ENCODE peak calls at places on chromosomes 13 and 19, in ten cellular contexts. V is lower lobe of right lung; H is stimulated activated CD8-positive, alpha-beta memory T cell treated with anti-CD3 and anti-CD28 coated beads, Interleukin-15, amount 100 ng/mL, for 1 hour; T is NCI-H1105; E is M059J; X is tibial nerve; J is LoVo; Q is NCI-H748 treated with DMSO at 0.1 percent for 48 hours; D is RCC 7860; F is activated CD4-positive, CD25-positive, alpha-beta regulatory T cell. M is an unnamed sample.

GRCh38 chr19:42441047-42441440 is 1.7 kb downstream of the CXCL17 start:
- DNase-seq in V (no peak), H (no peak), T (no peak), E (no peak), X (no peak), J (no peak), Q (no peak), D (no peak), F (no peak), M (peak; percentile 74)

GRCh38 chr19:30659638-30660037 is 287.5 kb downstream of the ZNF536 start:
- DNase-seq in V (no peak), H (no peak), T (no peak), E (no peak), X (no peak), J (no peak), Q (no peak), D (no peak), F (no peak), M (no peak)

GRCh38 chr13:98044301-98044700 is 90.8 kb downstream of the IPO5 start:
- DNase-seq in V (no peak), H (no peak), T (no peak), E (peak; percentile 54), X (no peak), J (no peak), Q (no peak), D (no peak), F (no peak), M (no peak)

GRCh38 chr13:47594833-47595232 is 406.2 kb downstream of the SUCLA2 start:
- DNase-seq in V (no peak), H (no peak), T (no peak), E (peak; percentile 12), X (no peak), J (no peak), Q (no peak), D (no peak), F (no peak), M (no peak)

GRCh38 chr19:18675779-18676178 is 7.7 kb upstream of the CRTC1 start:
- DNase-seq in V (no peak), H (no peak), T (no peak), E (no peak), X (no peak), J (no peak), Q (no peak), D (no peak), F (no peak), M (no peak)

GRCh38 chr19:19637523-19638251 is 5.8 kb downstream of the GMIP start:
- DNase-seq in V (no peak), H (no peak), T (no peak), E (no peak), X (no peak), J (no peak), Q (no peak), D (no peak), F (no peak), M (no peak)

GRCh38 chr13:59178344-59178743 is 985.4 kb downstream of the DIAPH3 start:
- DNase-seq in V (no peak), H (no peak), T (no peak), E (peak; percentile 20), X (no peak), J (no peak), Q (no peak), D (no peak), F (no peak), M (no peak)

GRCh38 chr13:23443110-23443509 is 9.6 kb upstream of the SACS start:
- DNase-seq in V (no peak), H (no peak), T (no peak), E (no peak), X (no peak), J (no peak), Q (no peak), D (no peak), F (no peak), M (no peak)

GRCh38 chr19:2478756-2479555 is 3.0 kb downstream of the GADD45B start:
- DNase-seq in V (peak; percentile 88), H (peak; percentile 27), T (no peak), E (peak; percentile 82), X (peak; percentile 69), J (no peak), Q (no peak), D (peak; percentile 61), F (no peak), M (peak; percentile 88)

GRCh38 chr13:48562296-48563066 is 29.6 kb upstream of the RCBTB2 start:
- DNase-seq in V (no peak), H (peak; percentile 28), T (no peak), E (peak; percentile 66), X (no peak), J (no peak), Q (no peak), D (peak; percentile 5), F (no peak), M (no peak)

GRCh38 chr19:13885826-13886365 is 9.0 kb downstream of the NANOS3 start:
- DNase-seq in V (no peak), H (no peak), T (no peak), E (no peak), X (no peak), J (no peak), Q (no peak), D (no peak), F (no peak), M (no peak)

GRCh38 chr19:1882089-1882785 is 3.1 kb downstream of the ABHD17A start:
- DNase-seq in V (no peak), H (peak; percentile 46), T (no peak), E (no peak), X (no peak), J (no peak), Q (no peak), D (no peak), F (no peak), M (peak; percentile 61)

GRCh38 chr13:93473441-93474270 is 247.0 kb downstream of the GPC6 start:
- DNase-seq in V (no peak), H (no peak), T (no peak), E (peak; percentile 3), X (no peak), J (no peak), Q (no peak), D (no peak), F (no peak), M (no peak)

GRCh38 chr13:91661692-91662490 is 263.5 kb downstream of the GPC5 start:
- DNase-seq in V (no peak), H (no peak), T (no peak), E (no peak), X (no peak), J (no peak), Q (no peak), D (no peak), F (no peak), M (no peak)

GRCh38 chr19:50708179-50708879 is 11.3 kb downstream of the SHANK1 start:
- DNase-seq in V (no peak), H (no peak), T (no peak), E (no peak), X (no peak), J (no peak), Q (no peak), D (no peak), F (no peak), M (no peak)

GRCh38 chr13:76846363-76846762 is 39.8 kb downstream of the KCTD12 start:
- DNase-seq in V (no peak), H (no peak), T (no peak), E (no peak), X (no peak), J (no peak), Q (no peak), D (no peak), F (no peak), M (no peak)

GRCh38 chr19:34962281-34962944 is 1.6 kb downstream of the ZNF792 start:
- DNase-seq in V (no peak), H (no peak), T (no peak), E (peak; percentile 74), X (no peak), J (no peak), Q (no peak), D (no peak), F (no peak), M (no peak)

GRCh38 chr13:23469901-23470525 is 36.5 kb upstream of the SACS start:
- DNase-seq in V (no peak), H (no peak), T (no peak), E (peak; percentile 63), X (no peak), J (no peak), Q (peak; percentile 46), D (no peak), F (no peak), M (no peak)

GRCh38 chr13:108962652-108963051 is 333.2 kb downstream of the MYO16 start:
- DNase-seq in V (no peak), H (no peak), T (peak; percentile 34), E (no peak), X (no peak), J (peak; percentile 20), Q (no peak), D (no peak), F (no peak), M (no peak)

GRCh38 chr19:1211494-1212234 is 6.1 kb downstream of the STK11 start:
- DNase-seq in V (no peak), H (no peak), T (no peak), E (no peak), X (no peak), J (no peak), Q (no peak), D (no peak), F (no peak), M (no peak)

GRCh38 chr19:16548956-16549355 is 6.7 kb upstream of the CHERP start:
- DNase-seq in V (no peak), H (no peak), T (no peak), E (no peak), X (no peak), J (no peak), Q (no peak), D (no peak), F (no peak), M (no peak)

GRCh38 chr19:43525836-43526771 is 897 bp downstream of the ETHE1 start:
- DNase-seq in V (peak; percentile 53), H (no peak), T (no peak), E (no peak), X (no peak), J (no peak), Q (no peak), D (no peak), F (no peak), M (no peak)

GRCh38 chr19:31348416-31349159 is 648 bp downstream of the TSHZ3 start:
- DNase-seq in V (peak; percentile 56), H (no peak), T (peak; percentile 20), E (no peak), X (peak; percentile 27), J (no peak), Q (no peak), D (no peak), F (no peak), M (no peak)

GRCh38 chr19:48678201-48678600 is 5.4 kb upstream of the NTN5 start:
- DNase-seq in V (no peak), H (no peak), T (no peak), E (no peak), X (no peak), J (peak; percentile 56), Q (no peak), D (no peak), F (no peak), M (no peak)

GRCh38 chr13:31160857-31161582 is 684 bp downstream of the HSPH1 start:
- DNase-seq in V (peak; percentile 73), H (peak; percentile 35), T (no peak), E (peak; percentile 69), X (peak; percentile 61), J (peak; percentile 38), Q (peak; percentile 82), D (peak; percentile 37), F (peak; percentile 19), M (peak; percentile 71)